ENCODE peak calls at places on chromosome 1, in seven cellular contexts. One of them, this sample, is unnamed.

GRCh38 chr1:33586111-33586510 is 113.7 kb downstream of the ZSCAN20 start:
- DNase-seq in lower leg skin: no peak
- DNase-seq in CD8-positive, alpha-beta T cell: no peak
- DNase-seq in lower lobe of right lung: no peak
- DNase-seq in effector memory CD4-positive, alpha-beta T cell: no peak
- DNase-seq in thoracic aorta: no peak
- DNase-seq in psoas muscle: no peak
- DNase-seq in this sample: no peak

GRCh38 chr1:226995064-226995965 is 55.2 kb downstream of the COQ8A start:
- DNase-seq in lower leg skin: no peak
- DNase-seq in CD8-positive, alpha-beta T cell: no peak
- DNase-seq in lower lobe of right lung: no peak
- DNase-seq in effector memory CD4-positive, alpha-beta T cell: no peak
- DNase-seq in thoracic aorta: no peak
- DNase-seq in psoas muscle: no peak
- DNase-seq in this sample: no peak

GRCh38 chr1:47562147-47562546 is 124.3 kb downstream of the FOXD2 start:
- DNase-seq in lower leg skin: no peak
- DNase-seq in CD8-positive, alpha-beta T cell: no peak
- DNase-seq in lower lobe of right lung: no peak
- DNase-seq in effector memory CD4-positive, alpha-beta T cell: no peak
- DNase-seq in thoracic aorta: no peak
- DNase-seq in psoas muscle: no peak
- DNase-seq in this sample: no peak

GRCh38 chr1:101039245-101039644 is 13.7 kb upstream of the DPH5 start:
- DNase-seq in lower leg skin: no peak
- DNase-seq in CD8-positive, alpha-beta T cell: no peak
- DNase-seq in lower lobe of right lung: no peak
- DNase-seq in effector memory CD4-positive, alpha-beta T cell: no peak
- DNase-seq in thoracic aorta: no peak
- DNase-seq in psoas muscle: no peak
- DNase-seq in this sample: no peak

GRCh38 chr1:214318356-214318755 is 37.4 kb downstream of the SMYD2 start:
- DNase-seq in lower leg skin: no peak
- DNase-seq in CD8-positive, alpha-beta T cell: no peak
- DNase-seq in lower lobe of right lung: no peak
- DNase-seq in effector memory CD4-positive, alpha-beta T cell: no peak
- DNase-seq in thoracic aorta: no peak
- DNase-seq in psoas muscle: peak
- DNase-seq in this sample: no peak

GRCh38 chr1:22895357-22895756 is 77.3 kb downstream of the LACTBL1 start:
- DNase-seq in lower leg skin: no peak
- DNase-seq in CD8-positive, alpha-beta T cell: no peak
- DNase-seq in lower lobe of right lung: no peak
- DNase-seq in effector memory CD4-positive, alpha-beta T cell: no peak
- DNase-seq in thoracic aorta: no peak
- DNase-seq in psoas muscle: no peak
- DNase-seq in this sample: no peak

GRCh38 chr1:5983361-5984103 is 8.7 kb downstream of the NPHP4 start:
- DNase-seq in lower leg skin: no peak
- DNase-seq in CD8-positive, alpha-beta T cell: no peak
- DNase-seq in lower lobe of right lung: no peak
- DNase-seq in effector memory CD4-positive, alpha-beta T cell: no peak
- DNase-seq in thoracic aorta: no peak
- DNase-seq in psoas muscle: no peak
- DNase-seq in this sample: no peak

GRCh38 chr1:156709743-156710489 is 4.5 kb upstream of the CRABP2 start:
- DNase-seq in lower leg skin: peak
- DNase-seq in CD8-positive, alpha-beta T cell: no peak
- DNase-seq in lower lobe of right lung: no peak
- DNase-seq in effector memory CD4-positive, alpha-beta T cell: no peak
- DNase-seq in thoracic aorta: peak
- DNase-seq in psoas muscle: peak
- DNase-seq in this sample: peak

GRCh38 chr1:34755961-34756360 is 1.1 kb downstream of the GJB5 start:
- DNase-seq in lower leg skin: no peak
- DNase-seq in CD8-positive, alpha-beta T cell: no peak
- DNase-seq in lower lobe of right lung: no peak
- DNase-seq in effector memory CD4-positive, alpha-beta T cell: no peak
- DNase-seq in thoracic aorta: no peak
- DNase-seq in psoas muscle: no peak
- DNase-seq in this sample: no peak

GRCh38 chr1:17440074-17440826 is 773 bp upstream of the RCC2 start:
- DNase-seq in lower leg skin: no peak
- DNase-seq in CD8-positive, alpha-beta T cell: no peak
- DNase-seq in lower lobe of right lung: no peak
- DNase-seq in effector memory CD4-positive, alpha-beta T cell: no peak
- DNase-seq in thoracic aorta: no peak
- DNase-seq in psoas muscle: no peak
- DNase-seq in this sample: no peak

GRCh38 chr1:172833956-172834355 is 175.1 kb downstream of the FASLG start:
- DNase-seq in lower leg skin: no peak
- DNase-seq in CD8-positive, alpha-beta T cell: no peak
- DNase-seq in lower lobe of right lung: no peak
- DNase-seq in effector memory CD4-positive, alpha-beta T cell: no peak
- DNase-seq in thoracic aorta: no peak
- DNase-seq in psoas muscle: no peak
- DNase-seq in this sample: no peak

GRCh38 chr1:59062743-59063142 is 234.2 kb upstream of the FGGY start:
- DNase-seq in lower leg skin: peak
- DNase-seq in CD8-positive, alpha-beta T cell: no peak
- DNase-seq in lower lobe of right lung: no peak
- DNase-seq in effector memory CD4-positive, alpha-beta T cell: no peak
- DNase-seq in thoracic aorta: peak
- DNase-seq in psoas muscle: peak
- DNase-seq in this sample: no peak

GRCh38 chr1:111653695-111654094 is 34.1 kb downstream of the RAP1A start:
- DNase-seq in lower leg skin: no peak
- DNase-seq in CD8-positive, alpha-beta T cell: no peak
- DNase-seq in lower lobe of right lung: no peak
- DNase-seq in effector memory CD4-positive, alpha-beta T cell: no peak
- DNase-seq in thoracic aorta: no peak
- DNase-seq in psoas muscle: no peak
- DNase-seq in this sample: no peak

GRCh38 chr1:7781923-7782495 is 2.1 kb upstream of the PER3 start:
- DNase-seq in lower leg skin: no peak
- DNase-seq in CD8-positive, alpha-beta T cell: no peak
- DNase-seq in lower lobe of right lung: peak
- DNase-seq in effector memory CD4-positive, alpha-beta T cell: no peak
- DNase-seq in thoracic aorta: no peak
- DNase-seq in psoas muscle: no peak
- DNase-seq in this sample: peak

GRCh38 chr1:211327341-211327921 is 798 bp downstream of the TRAF5 start:
- DNase-seq in lower leg skin: no peak
- DNase-seq in CD8-positive, alpha-beta T cell: no peak
- DNase-seq in lower lobe of right lung: no peak
- DNase-seq in effector memory CD4-positive, alpha-beta T cell: no peak
- DNase-seq in thoracic aorta: no peak
- DNase-seq in psoas muscle: no peak
- DNase-seq in this sample: peak

GRCh38 chr1:235893840-235894239 is 27.1 kb upstream of the LYST start:
- DNase-seq in lower leg skin: no peak
- DNase-seq in CD8-positive, alpha-beta T cell: no peak
- DNase-seq in lower lobe of right lung: no peak
- DNase-seq in effector memory CD4-positive, alpha-beta T cell: no peak
- DNase-seq in thoracic aorta: no peak
- DNase-seq in psoas muscle: no peak
- DNase-seq in this sample: peak

GRCh38 chr1:234608720-234609527 is 1.1 kb downstream of the IRF2BP2 start:
- DNase-seq in lower leg skin: no peak
- DNase-seq in CD8-positive, alpha-beta T cell: peak
- DNase-seq in lower lobe of right lung: peak
- DNase-seq in effector memory CD4-positive, alpha-beta T cell: peak
- DNase-seq in thoracic aorta: no peak
- DNase-seq in psoas muscle: peak
- DNase-seq in this sample: peak

GRCh38 chr1:12480031-12480430 is 138.0 kb downstream of the DHRS3 start:
- DNase-seq in lower leg skin: no peak
- DNase-seq in CD8-positive, alpha-beta T cell: no peak
- DNase-seq in lower lobe of right lung: no peak
- DNase-seq in effector memory CD4-positive, alpha-beta T cell: no peak
- DNase-seq in thoracic aorta: no peak
- DNase-seq in psoas muscle: no peak
- DNase-seq in this sample: no peak

GRCh38 chr1:116494351-116494692 is 76.5 kb downstream of the CD58 start:
- DNase-seq in lower leg skin: no peak
- DNase-seq in CD8-positive, alpha-beta T cell: no peak
- DNase-seq in lower lobe of right lung: no peak
- DNase-seq in effector memory CD4-positive, alpha-beta T cell: no peak
- DNase-seq in thoracic aorta: no peak
- DNase-seq in psoas muscle: no peak
- DNase-seq in this sample: no peak

GRCh38 chr1:172352435-172352834 is 68.0 kb upstream of the C1orf105 start:
- DNase-seq in lower leg skin: no peak
- DNase-seq in CD8-positive, alpha-beta T cell: no peak
- DNase-seq in lower lobe of right lung: no peak
- DNase-seq in effector memory CD4-positive, alpha-beta T cell: no peak
- DNase-seq in thoracic aorta: no peak
- DNase-seq in psoas muscle: no peak
- DNase-seq in this sample: no peak

GRCh38 chr1:194104247-194104844 is 917.9 kb upstream of the B3GALT2 start:
- DNase-seq in lower leg skin: no peak
- DNase-seq in CD8-positive, alpha-beta T cell: no peak
- DNase-seq in lower lobe of right lung: no peak
- DNase-seq in effector memory CD4-positive, alpha-beta T cell: no peak
- DNase-seq in thoracic aorta: no peak
- DNase-seq in psoas muscle: no peak
- DNase-seq in this sample: no peak

GRCh38 chr1:179229214-179230140 is at the start of gene ABL2:
- DNase-seq in lower leg skin: no peak
- DNase-seq in CD8-positive, alpha-beta T cell: peak
- DNase-seq in lower lobe of right lung: peak
- DNase-seq in effector memory CD4-positive, alpha-beta T cell: peak
- DNase-seq in thoracic aorta: no peak
- DNase-seq in psoas muscle: peak
- DNase-seq in this sample: peak

GRCh38 chr1:26731233-26731902 is 35.6 kb downstream of the ARID1A start:
- DNase-seq in lower leg skin: no peak
- DNase-seq in CD8-positive, alpha-beta T cell: no peak
- DNase-seq in lower lobe of right lung: no peak
- DNase-seq in effector memory CD4-positive, alpha-beta T cell: no peak
- DNase-seq in thoracic aorta: no peak
- DNase-seq in psoas muscle: no peak
- DNase-seq in this sample: no peak

GRCh38 chr1:63575340-63575826 is 17.8 kb upstream of the PGM1 start:
- DNase-seq in lower leg skin: no peak
- DNase-seq in CD8-positive, alpha-beta T cell: no peak
- DNase-seq in lower lobe of right lung: no peak
- DNase-seq in effector memory CD4-positive, alpha-beta T cell: no peak
- DNase-seq in thoracic aorta: no peak
- DNase-seq in psoas muscle: no peak
- DNase-seq in this sample: no peak

GRCh38 chr1:154954541-154954940 is 1.4 kb downstream of the PBXIP1 start:
- DNase-seq in lower leg skin: no peak
- DNase-seq in CD8-positive, alpha-beta T cell: no peak
- DNase-seq in lower lobe of right lung: no peak
- DNase-seq in effector memory CD4-positive, alpha-beta T cell: no peak
- DNase-seq in thoracic aorta: no peak
- DNase-seq in psoas muscle: no peak
- DNase-seq in this sample: no peak
- H3K4me3 ChIP-seq in lower leg skin: no peak
- H3K4me3 ChIP-seq in CD8-positive, alpha-beta T cell: peak
- H3K4me3 ChIP-seq in lower lobe of right lung: peak
- H3K4me3 ChIP-seq in effector memory CD4-positive, alpha-beta T cell: peak
- H3K4me3 ChIP-seq in thoracic aorta: peak
- H3K4me3 ChIP-seq in psoas muscle: peak
- H3K4me3 ChIP-seq in this sample: no peak

GRCh38 chr1:107877092-107877491 is 87.9 kb downstream of the VAV3 start:
- DNase-seq in lower leg skin: no peak
- DNase-seq in CD8-positive, alpha-beta T cell: no peak
- DNase-seq in lower lobe of right lung: no peak
- DNase-seq in effector memory CD4-positive, alpha-beta T cell: no peak
- DNase-seq in thoracic aorta: no peak
- DNase-seq in psoas muscle: no peak
- DNase-seq in this sample: no peak
- H3K4me3 ChIP-seq in lower leg skin: no peak
- H3K4me3 ChIP-seq in CD8-positive, alpha-beta T cell: no peak
- H3K4me3 ChIP-seq in lower lobe of right lung: no peak
- H3K4me3 ChIP-seq in effector memory CD4-positive, alpha-beta T cell: no peak
- H3K4me3 ChIP-seq in thoracic aorta: no peak
- H3K4me3 ChIP-seq in psoas muscle: no peak
- H3K4me3 ChIP-seq in this sample: no peak

GRCh38 chr1:28258628-28259251 is 578 bp upstream of the SESN2 start:
- DNase-seq in lower leg skin: no peak
- DNase-seq in CD8-positive, alpha-beta T cell: no peak
- DNase-seq in lower lobe of right lung: no peak
- DNase-seq in effector memory CD4-positive, alpha-beta T cell: no peak
- DNase-seq in thoracic aorta: no peak
- DNase-seq in psoas muscle: no peak
- DNase-seq in this sample: no peak
- H3K4me3 ChIP-seq in lower leg skin: no peak
- H3K4me3 ChIP-seq in CD8-positive, alpha-beta T cell: peak
- H3K4me3 ChIP-seq in lower lobe of right lung: peak
- H3K4me3 ChIP-seq in effector memory CD4-positive, alpha-beta T cell: peak
- H3K4me3 ChIP-seq in thoracic aorta: peak
- H3K4me3 ChIP-seq in psoas muscle: peak
- H3K4me3 ChIP-seq in this sample: no peak

GRCh38 chr1:162987866-162988265 is 81.3 kb upstream of the RGS4 start:
- DNase-seq in lower leg skin: no peak
- DNase-seq in CD8-positive, alpha-beta T cell: no peak
- DNase-seq in lower lobe of right lung: no peak
- DNase-seq in effector memory CD4-positive, alpha-beta T cell: no peak
- DNase-seq in thoracic aorta: no peak
- DNase-seq in psoas muscle: no peak
- DNase-seq in this sample: no peak

GRCh38 chr1:162983671-162984425 is 85.3 kb upstream of the RGS4 start:
- DNase-seq in lower leg skin: no peak
- DNase-seq in CD8-positive, alpha-beta T cell: no peak
- DNase-seq in lower lobe of right lung: no peak
- DNase-seq in effector memory CD4-positive, alpha-beta T cell: no peak
- DNase-seq in thoracic aorta: no peak
- DNase-seq in psoas muscle: no peak
- DNase-seq in this sample: no peak

GRCh38 chr1:162984699-162985098 is 84.5 kb upstream of the RGS4 start:
- DNase-seq in lower leg skin: no peak
- DNase-seq in CD8-positive, alpha-beta T cell: no peak
- DNase-seq in lower lobe of right lung: no peak
- DNase-seq in effector memory CD4-positive, alpha-beta T cell: no peak
- DNase-seq in thoracic aorta: no peak
- DNase-seq in psoas muscle: no peak
- DNase-seq in this sample: no peak

GRCh38 chr1:162988869-162989268 is 80.3 kb upstream of the RGS4 start:
- DNase-seq in lower leg skin: no peak
- DNase-seq in CD8-positive, alpha-beta T cell: no peak
- DNase-seq in lower lobe of right lung: no peak
- DNase-seq in effector memory CD4-positive, alpha-beta T cell: no peak
- DNase-seq in thoracic aorta: no peak
- DNase-seq in psoas muscle: no peak
- DNase-seq in this sample: no peak

DNA sequence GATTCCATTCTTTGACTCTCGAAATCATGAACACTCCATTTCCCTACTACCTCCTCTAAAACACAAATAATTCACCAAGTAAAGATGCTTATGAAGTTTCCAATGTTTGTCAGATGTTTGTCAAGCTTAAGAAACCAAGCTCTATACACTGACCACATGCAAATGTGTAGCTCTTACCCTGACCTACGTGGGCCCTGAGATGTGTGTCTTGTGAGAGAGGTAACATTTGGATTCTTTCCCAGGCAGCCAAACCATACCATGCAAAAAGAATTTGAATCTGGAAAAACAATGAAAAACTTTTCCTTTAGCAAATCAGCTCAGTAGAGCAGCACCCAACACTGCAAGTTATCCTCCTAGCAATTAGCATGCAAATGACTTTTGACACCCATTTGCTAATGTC is 83.3 kb upstream of the RGS4 start:
- DNase-seq in lower leg skin: no peak
- DNase-seq in CD8-positive, alpha-beta T cell: no peak
- DNase-seq in lower lobe of right lung: no peak
- DNase-seq in effector memory CD4-positive, alpha-beta T cell: no peak
- DNase-seq in thoracic aorta: no peak
- DNase-seq in psoas muscle: no peak
- DNase-seq in this sample: no peak
- H3K4me3 ChIP-seq in lower leg skin: no peak
- H3K4me3 ChIP-seq in CD8-positive, alpha-beta T cell: no peak
- H3K4me3 ChIP-seq in lower lobe of right lung: no peak
- H3K4me3 ChIP-seq in effector memory CD4-positive, alpha-beta T cell: no peak
- H3K4me3 ChIP-seq in thoracic aorta: no peak
- H3K4me3 ChIP-seq in psoas muscle: no peak
- H3K4me3 ChIP-seq in this sample: no peak